ENCODE peak calls at places on chromosomes 12 and 14, in eight cellular contexts. H, G, R, M, J, B, Y and F are unnamed samples.

GRCh38 chr12:106282457-106283097 is 20.0 kb upstream of the TCP11L2 start:
- DNase-seq in M (peak; percentile 25), R (no peak), Y (peak; percentile 64), J (peak; percentile 67), H (peak; percentile 63), G (peak; percentile 71), B (peak; percentile 68), F (peak; percentile 53)

GRCh38 chr12:14621821-14622220 is 54.1 kb upstream of the PLBD1 start:
- DNase-seq in M (no peak), R (no peak), J (no peak), B (no peak), G (no peak), Y (no peak), H (no peak), F (no peak)

GRCh38 chr12:91704446-91704845 is 441.2 kb downstream of the BTG1 start:
- DNase-seq in Y (no peak), B (peak; percentile 59), J (no peak), M (no peak), H (no peak), G (peak; percentile 50), R (no peak), F (no peak)

GRCh38 chr12:121709478-121709890 is 3.1 kb upstream of the TMEM120B start:
- DNase-seq in G (peak; percentile 32), R (peak; percentile 51), H (peak; percentile 20), B (peak; percentile 70), Y (no peak), M (no peak), J (no peak), F (no peak)

GRCh38 chr12:14577344-14577743 is 9.7 kb upstream of the PLBD1 start:
- DNase-seq in B (peak; percentile 8), H (no peak), G (no peak), J (no peak), R (peak; percentile 6), Y (no peak), M (no peak), F (no peak)

GRCh38 chr12:92602476-92602875 is 100.3 kb upstream of the PLEKHG7 start:
- DNase-seq in H (peak; percentile 16), M (no peak), J (no peak), R (peak; percentile 60), Y (no peak), G (peak; percentile 90), B (peak; percentile 94), F (no peak)

GRCh38 chr12:44874981-44875416 is 1.1 kb downstream of the NELL2 start:
- DNase-seq in J (peak; percentile 63), B (no peak), Y (peak; percentile 69), G (no peak), H (no peak), M (no peak), R (no peak), F (peak; percentile 29)

GRCh38 chr12:11071414-11071813 is 9.3 kb upstream of the TAS2R46 start:
- DNase-seq in R (no peak), M (no peak), J (no peak), H (no peak), B (no peak), G (no peak), Y (no peak), F (no peak)

GRCh38 chr12:131189781-131190180 is 236.1 kb downstream of the ADGRD1 start:
- DNase-seq in J (no peak), G (no peak), B (no peak), H (no peak), M (no peak), Y (no peak), R (no peak), F (no peak)

DNA sequence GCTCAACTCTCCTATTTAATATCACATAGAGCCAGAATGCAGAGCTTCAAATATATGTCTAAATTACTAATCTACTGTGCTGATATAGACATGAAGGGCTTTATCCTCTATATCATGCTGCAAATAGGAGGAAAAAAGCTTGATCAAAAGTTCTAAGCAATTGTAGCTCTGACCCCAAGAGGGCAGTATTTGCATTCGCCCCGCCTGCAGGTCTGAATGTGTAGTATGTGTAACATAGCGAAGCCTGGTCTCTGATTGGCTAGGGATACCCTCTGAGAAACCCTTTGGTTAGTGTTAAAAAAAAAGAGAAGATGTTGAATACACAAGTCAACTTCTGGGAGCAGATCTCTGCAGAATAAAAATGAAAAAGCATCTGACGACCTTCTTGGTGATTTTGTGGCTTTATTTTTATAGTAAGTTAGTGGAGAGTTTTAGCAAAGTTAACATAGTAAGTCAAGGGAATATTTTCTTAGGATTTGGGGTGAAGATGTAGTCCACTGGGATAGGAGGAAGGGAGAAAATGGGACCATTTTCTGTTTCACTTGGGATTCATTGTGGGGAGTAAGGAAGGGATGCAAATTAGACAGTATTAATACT is 151.6 kb upstream of the OR4E1 start:
- DNase-seq in Y (no peak), H (peak; percentile 20), B (peak; percentile 34), G (peak; percentile 2), R (no peak), M (peak; percentile 4), J (peak; percentile 74), F (peak; percentile 17)
- TF ChIP-seq CTCF in Y (peak; percentile 66), H (peak; percentile 23), B (peak; percentile 49), G (peak; percentile 22), R (peak; percentile 52), M (peak; percentile 62), J (peak; percentile 83), F (peak; percentile 25)

GRCh38 chr12:97313471-97314190 is 149.0 kb upstream of the RMST start:
- DNase-seq in B (no peak), G (no peak), J (no peak), H (peak; percentile 51), Y (no peak), M (no peak), R (no peak), F (no peak)

GRCh38 chr12:97308576-97309198 is 153.9 kb upstream of the RMST start:
- DNase-seq in J (peak; percentile 24), Y (no peak), B (peak; percentile 73), R (peak; percentile 62), M (peak; percentile 23), H (peak; percentile 35), G (peak; percentile 73), F (no peak)

GRCh38 chr12:97309921-97310320 is 152.7 kb upstream of the RMST start:
- DNase-seq in H (no peak), M (no peak), J (no peak), G (no peak), B (no peak), Y (no peak), R (no peak), F (no peak)

DNA sequence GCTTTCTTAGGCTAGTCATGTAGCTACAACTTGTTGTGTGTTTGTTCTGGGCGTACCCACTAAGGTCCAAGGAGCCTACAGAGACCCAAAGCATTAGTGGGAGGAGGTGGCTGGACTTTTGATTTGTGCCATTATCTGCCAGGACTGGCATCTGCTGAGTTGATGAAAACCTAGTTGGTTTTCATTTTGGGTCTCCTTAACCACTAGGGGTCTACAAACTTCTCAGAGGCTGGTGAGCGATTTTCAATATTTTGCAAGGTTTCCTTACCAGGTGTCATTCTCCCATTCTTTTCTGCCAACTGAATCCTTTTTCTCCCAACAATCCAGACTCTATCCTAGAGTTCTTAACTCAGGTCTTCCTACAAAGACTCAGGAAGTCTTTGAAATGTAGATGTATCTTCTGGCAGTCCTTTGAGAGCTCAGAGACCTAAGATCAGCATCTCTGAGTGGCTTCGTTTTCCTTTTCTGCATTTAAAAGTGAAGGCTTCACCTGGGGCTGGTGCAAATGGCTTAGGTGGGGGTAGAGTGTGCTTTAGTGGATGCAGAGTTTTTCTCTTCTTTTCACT is 150.0 kb upstream of the RMST start:
- DNase-seq in Y (no peak), G (no peak), H (no peak), R (no peak), M (no peak), B (no peak), J (no peak), F (no peak)
- TF ChIP-seq CTCF in Y (no peak), G (no peak), H (no peak), R (peak; percentile 23), M (peak; percentile 32), B (no peak), J (peak; percentile 32), F (no peak)

DNA sequence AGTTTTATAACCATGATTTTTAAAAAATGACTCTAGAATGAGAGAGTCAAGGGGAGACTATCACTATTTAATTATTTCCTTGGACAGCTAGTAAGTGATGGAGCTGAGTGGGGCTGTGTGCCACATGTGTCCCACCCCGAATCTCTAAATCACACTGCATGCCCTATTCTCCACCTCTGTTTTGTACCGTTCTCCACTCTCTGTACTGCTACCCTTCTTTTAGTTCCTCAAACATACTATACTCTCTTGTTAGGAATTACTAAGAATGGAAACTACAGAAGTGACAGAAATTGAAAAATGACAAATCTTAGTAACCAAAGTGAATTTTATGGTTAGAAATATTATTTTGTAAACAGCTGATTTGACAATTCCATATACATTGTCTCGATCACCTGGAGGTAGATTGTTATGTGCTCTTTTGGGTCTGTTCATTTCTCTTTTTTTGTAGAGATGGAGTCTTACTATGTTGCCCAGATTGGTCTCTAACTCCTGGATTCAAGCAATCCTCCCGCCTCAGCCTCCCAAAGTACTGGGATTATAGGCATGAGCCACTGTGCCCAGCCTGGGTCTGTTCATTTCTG is 35.9 kb downstream of the SLC11A2 start:
- DNase-seq in R (no peak), B (no peak), M (no peak), Y (no peak), H (no peak), J (no peak), G (no peak), F (no peak)
- TF ChIP-seq CTCF in R (no peak), B (no peak), M (no peak), Y (no peak), H (no peak), J (no peak), G (no peak), F (no peak)

GRCh38 chr12:751828-752672 is at the start of gene WNK1:
- DNase-seq in H (peak; percentile 95), J (peak; percentile 99), Y (peak; percentile 99), G (peak; percentile 99), M (peak; percentile 93), B (peak; percentile 99), R (peak; percentile 98), F (peak; percentile 95)

GRCh38 chr12:753401-754237 is 1.2 kb downstream of the WNK1 start:
- DNase-seq in Y (peak; percentile 62), J (peak; percentile 57), B (peak; percentile 31), G (peak; percentile 30), M (peak; percentile 33), R (no peak), H (peak; percentile 67), F (peak; percentile 49)

GRCh38 chr12:754238-754816 is 1.9 kb downstream of the WNK1 start:
- DNase-seq in G (no peak), R (no peak), B (peak; percentile 36), H (no peak), Y (peak; percentile 50), J (peak; percentile 4), M (no peak), F (no peak)

GRCh38 chr12:751192-751827 is 1.1 kb upstream of the WNK1 start:
- DNase-seq in B (peak; percentile 99), G (peak; percentile 97), Y (peak; percentile 91), R (peak; percentile 95), M (peak; percentile 90), H (peak; percentile 94), J (peak; percentile 98), F (peak; percentile 81)

DNA sequence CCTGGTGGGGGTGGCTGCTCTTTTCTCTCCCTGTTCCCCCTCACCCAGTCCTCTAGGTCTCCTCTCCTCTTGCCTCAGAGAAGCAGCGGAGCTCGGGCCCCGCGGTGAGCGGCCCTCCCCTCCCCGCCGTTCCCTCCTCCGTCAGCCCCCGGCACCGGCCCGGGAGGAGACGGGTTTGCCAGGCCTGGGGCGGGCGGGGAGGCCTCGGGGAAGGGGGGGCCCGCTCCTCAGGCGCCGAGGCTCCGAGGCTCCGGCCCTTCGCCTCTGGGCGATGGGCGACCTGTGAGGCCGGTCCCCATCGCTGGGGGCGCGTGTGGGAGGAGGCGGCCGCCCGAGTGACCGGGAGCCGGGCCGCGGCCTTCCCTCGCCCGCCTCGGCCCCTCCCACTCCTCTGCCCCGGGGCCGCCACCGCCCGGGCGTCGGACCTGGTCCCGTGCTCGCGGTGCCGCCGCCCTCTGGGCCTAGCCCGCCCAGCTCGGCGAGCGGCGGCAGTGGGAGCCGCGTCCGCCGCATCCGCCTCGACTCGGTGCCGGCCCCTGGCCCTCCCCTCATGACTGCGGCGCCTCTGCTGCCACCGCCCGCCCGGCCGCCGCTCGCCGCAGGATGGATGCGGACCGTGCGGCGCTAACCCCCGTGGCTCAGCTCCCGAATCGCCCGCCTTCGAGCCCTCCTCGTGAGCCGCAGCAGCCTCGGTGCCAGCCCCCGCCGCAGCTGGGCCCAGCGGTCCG is 458 bp downstream of the WNK1 start:
- DNase-seq in Y (peak; percentile 72), M (peak; percentile 55), R (no peak), H (peak; percentile 78), G (peak; percentile 63), J (peak; percentile 89), B (peak; percentile 38), F (peak; percentile 66)
- TF ChIP-seq CTCF in Y (no peak), M (peak; percentile 47), R (no peak), H (no peak), G (peak; percentile 1), J (peak; percentile 32), B (no peak), F (no peak)